ENCODE peak calls at places on chromosomes 12 and 14, in six cellular contexts. One of them, this sample, is unnamed.

GRCh38 chr12:125386652-125387051 is 321.4 kb downstream of the AACS start:
- DNase-seq in adrenal gland: no peak
- DNase-seq in heart left ventricle: no peak
- DNase-seq in A549: no peak
- DNase-seq in prostate gland: no peak
- DNase-seq in Peyer's patch: no peak
- DNase-seq in this sample: no peak

GRCh38 chr12:40959041-40959440 is 229.1 kb upstream of the PDZRN4 start:
- DNase-seq in prostate gland: no peak
- DNase-seq in heart left ventricle: no peak
- DNase-seq in Peyer's patch: no peak
- DNase-seq in adrenal gland: no peak
- DNase-seq in A549: no peak
- DNase-seq in this sample: no peak

GRCh38 chr14:22870811-22871199 is 735 bp upstream of the LRP10 start:
- DNase-seq in A549: no peak
- DNase-seq in Peyer's patch: no peak
- DNase-seq in adrenal gland: no peak
- DNase-seq in heart left ventricle: no peak
- DNase-seq in prostate gland: no peak
- DNase-seq in this sample: peak

GRCh38 chr12:89347325-89347829 is 4.9 kb downstream of the DUSP6 start:
- DNase-seq in Peyer's patch: no peak
- DNase-seq in heart left ventricle: no peak
- DNase-seq in A549: no peak
- DNase-seq in adrenal gland: no peak
- DNase-seq in prostate gland: no peak
- DNase-seq in this sample: no peak

GRCh38 chr12:54572881-54573280 is 15.6 kb downstream of the PPP1R1A start:
- DNase-seq in adrenal gland: no peak
- DNase-seq in prostate gland: no peak
- DNase-seq in heart left ventricle: no peak
- DNase-seq in A549: no peak
- DNase-seq in Peyer's patch: no peak
- DNase-seq in this sample: no peak

GRCh38 chr14:96455588-96455987 is 46.6 kb upstream of the PAPOLA start:
- DNase-seq in heart left ventricle: no peak
- DNase-seq in adrenal gland: no peak
- DNase-seq in Peyer's patch: no peak
- DNase-seq in A549: no peak
- DNase-seq in prostate gland: no peak
- DNase-seq in this sample: no peak

GRCh38 chr12:47602330-47602729 is 103.5 kb downstream of the RPAP3 start:
- DNase-seq in A549: no peak
- DNase-seq in adrenal gland: no peak
- DNase-seq in prostate gland: no peak
- DNase-seq in Peyer's patch: no peak
- DNase-seq in heart left ventricle: no peak
- DNase-seq in this sample: no peak

GRCh38 chr12:55728932-55729591 is at the start of gene CD63:
- DNase-seq in heart left ventricle: peak
- DNase-seq in adrenal gland: peak
- DNase-seq in A549: peak
- DNase-seq in Peyer's patch: peak
- DNase-seq in prostate gland: peak
- DNase-seq in this sample: peak

GRCh38 chr12:51528852-51529545 is 62.0 kb upstream of the SCN8A start:
- DNase-seq in adrenal gland: no peak
- DNase-seq in heart left ventricle: no peak
- DNase-seq in A549: no peak
- DNase-seq in prostate gland: no peak
- DNase-seq in Peyer's patch: no peak
- DNase-seq in this sample: no peak

GRCh38 chr14:45359766-45360165 is 106.8 kb upstream of the MIS18BP1 start:
- DNase-seq in A549: no peak
- DNase-seq in prostate gland: no peak
- DNase-seq in Peyer's patch: no peak
- DNase-seq in adrenal gland: no peak
- DNase-seq in heart left ventricle: no peak
- DNase-seq in this sample: no peak

GRCh38 chr12:116689586-116689985 is 48.3 kb downstream of the SPRING1 start:
- DNase-seq in Peyer's patch: no peak
- DNase-seq in prostate gland: no peak
- DNase-seq in adrenal gland: no peak
- DNase-seq in heart left ventricle: no peak
- DNase-seq in A549: no peak
- DNase-seq in this sample: peak

GRCh38 chr12:18864900-18865561 is 127.1 kb downstream of the CAPZA3 start:
- DNase-seq in Peyer's patch: no peak
- DNase-seq in adrenal gland: peak
- DNase-seq in heart left ventricle: peak
- DNase-seq in A549: no peak
- DNase-seq in prostate gland: no peak
- DNase-seq in this sample: no peak

GRCh38 chr12:64780220-64780530 is 21.0 kb upstream of the GNS start:
- DNase-seq in prostate gland: no peak
- DNase-seq in adrenal gland: no peak
- DNase-seq in heart left ventricle: no peak
- DNase-seq in A549: no peak
- DNase-seq in Peyer's patch: no peak
- DNase-seq in this sample: no peak

GRCh38 chr14:75126679-75127473 is at the start of gene NEK9:
- DNase-seq in Peyer's patch: peak
- DNase-seq in A549: peak
- DNase-seq in heart left ventricle: peak
- DNase-seq in adrenal gland: peak
- DNase-seq in prostate gland: peak
- DNase-seq in this sample: peak

GRCh38 chr14:57008534-57008933 is 198.3 kb upstream of the OTX2 start:
- DNase-seq in prostate gland: no peak
- DNase-seq in A549: no peak
- DNase-seq in Peyer's patch: no peak
- DNase-seq in adrenal gland: no peak
- DNase-seq in heart left ventricle: no peak
- DNase-seq in this sample: no peak

GRCh38 chr12:52428121-52428520 is 6.0 kb downstream of the KRT75 start:
- DNase-seq in A549: no peak
- DNase-seq in heart left ventricle: no peak
- DNase-seq in adrenal gland: no peak
- DNase-seq in prostate gland: no peak
- DNase-seq in Peyer's patch: no peak
- DNase-seq in this sample: no peak

GRCh38 chr14:88168025-88168424 is 155.0 kb downstream of the KCNK10 start:
- DNase-seq in adrenal gland: no peak
- DNase-seq in heart left ventricle: no peak
- DNase-seq in prostate gland: no peak
- DNase-seq in Peyer's patch: no peak
- DNase-seq in A549: no peak
- DNase-seq in this sample: no peak

GRCh38 chr14:44956866-44957265 is 4.9 kb downstream of the KLHL28 start:
- DNase-seq in A549: no peak
- DNase-seq in heart left ventricle: no peak
- DNase-seq in adrenal gland: no peak
- DNase-seq in prostate gland: no peak
- DNase-seq in Peyer's patch: no peak
- DNase-seq in this sample: no peak

GRCh38 chr12:100058482-100059029 is 73.8 kb upstream of the ANKS1B start:
- DNase-seq in A549: no peak
- DNase-seq in prostate gland: no peak
- DNase-seq in Peyer's patch: no peak
- DNase-seq in adrenal gland: peak
- DNase-seq in heart left ventricle: no peak
- DNase-seq in this sample: peak

GRCh38 chr14:67663633-67664032 is 10.8 kb downstream of the VTI1B start:
- DNase-seq in A549: no peak
- DNase-seq in heart left ventricle: no peak
- DNase-seq in prostate gland: no peak
- DNase-seq in adrenal gland: no peak
- DNase-seq in Peyer's patch: no peak
- DNase-seq in this sample: no peak

GRCh38 chr14:57486767-57487379 is 6.8 kb downstream of the CCDC198 start:
- DNase-seq in heart left ventricle: no peak
- DNase-seq in prostate gland: no peak
- DNase-seq in Peyer's patch: no peak
- DNase-seq in A549: no peak
- DNase-seq in adrenal gland: peak
- DNase-seq in this sample: peak

GRCh38 chr14:35752380-35752779 is 56.7 kb downstream of the RALGAPA1 start:
- DNase-seq in A549: no peak
- DNase-seq in Peyer's patch: no peak
- DNase-seq in prostate gland: no peak
- DNase-seq in heart left ventricle: no peak
- DNase-seq in adrenal gland: no peak
- DNase-seq in this sample: no peak

GRCh38 chr14:104889374-104889755 is 24.3 kb downstream of the CEP170B start:
- DNase-seq in adrenal gland: no peak
- DNase-seq in heart left ventricle: no peak
- DNase-seq in A549: no peak
- DNase-seq in Peyer's patch: no peak
- DNase-seq in prostate gland: no peak
- DNase-seq in this sample: no peak

GRCh38 chr14:24943024-24943423 is 106.9 kb downstream of the STXBP6 start:
- DNase-seq in adrenal gland: no peak
- DNase-seq in A549: no peak
- DNase-seq in Peyer's patch: no peak
- DNase-seq in prostate gland: peak
- DNase-seq in heart left ventricle: peak
- DNase-seq in this sample: no peak

GRCh38 chr12:27535318-27535717 is 11.3 kb downstream of the PPFIBP1 start:
- DNase-seq in heart left ventricle: no peak
- DNase-seq in Peyer's patch: no peak
- DNase-seq in adrenal gland: no peak
- DNase-seq in prostate gland: no peak
- DNase-seq in A549: no peak
- DNase-seq in this sample: no peak

GRCh38 chr12:59234391-59234790 is 314.1 kb upstream of the LRIG3 start:
- DNase-seq in adrenal gland: no peak
- DNase-seq in A549: no peak
- DNase-seq in prostate gland: no peak
- DNase-seq in heart left ventricle: no peak
- DNase-seq in Peyer's patch: no peak
- DNase-seq in this sample: no peak

GRCh38 chr12:93571854-93572711 is at the start of gene SOCS2:
- DNase-seq in adrenal gland: peak
- DNase-seq in Peyer's patch: peak
- DNase-seq in heart left ventricle: peak
- DNase-seq in prostate gland: peak
- DNase-seq in A549: peak
- DNase-seq in this sample: peak

GRCh38 chr12:16555630-16556029 is 50.3 kb downstream of the LMO3 start:
- DNase-seq in heart left ventricle: no peak
- DNase-seq in prostate gland: no peak
- DNase-seq in Peyer's patch: no peak
- DNase-seq in A549: no peak
- DNase-seq in adrenal gland: no peak
- DNase-seq in this sample: no peak

DNA sequence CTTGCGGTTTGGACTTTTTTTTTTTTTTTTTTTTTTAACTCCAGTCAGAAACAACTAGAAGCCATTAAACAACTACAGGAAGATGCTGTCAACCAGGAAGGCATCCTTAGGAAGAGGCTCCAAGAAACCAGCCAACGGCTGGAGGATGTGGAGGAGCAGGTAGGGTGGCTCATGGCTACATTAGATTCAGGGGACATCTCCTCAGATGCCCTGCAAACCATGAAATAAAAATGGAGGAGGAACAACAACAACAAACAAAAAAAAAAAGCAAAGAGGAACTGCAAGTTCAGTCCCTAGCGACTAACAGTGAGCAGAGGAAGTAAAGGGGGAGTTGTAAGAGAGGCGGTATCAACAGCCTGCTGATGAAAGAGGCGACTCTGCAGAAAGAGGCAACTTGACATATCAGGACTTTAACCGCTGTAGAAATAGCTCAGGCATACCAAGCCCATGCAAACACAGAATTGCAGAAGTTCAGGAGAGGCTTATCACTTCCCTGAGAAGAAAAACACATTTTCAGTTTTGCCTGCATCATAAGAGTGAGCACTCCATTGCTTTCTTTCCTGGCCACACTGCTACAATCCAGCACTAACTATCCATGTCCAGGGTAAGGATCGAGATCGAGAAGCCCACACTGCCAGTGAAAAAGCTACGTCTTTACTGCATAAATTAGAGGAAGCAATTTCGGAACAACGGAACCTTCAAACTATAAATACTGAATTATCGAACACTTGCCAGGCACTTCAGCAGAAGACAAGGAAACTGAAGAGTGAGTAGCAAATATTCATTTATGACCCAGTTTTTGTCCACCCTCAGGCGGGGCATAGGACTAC is 103.5 kb upstream of the BCAT1 start:
- DNase-seq in adrenal gland: no peak
- DNase-seq in Peyer's patch: peak
- DNase-seq in A549: no peak
- DNase-seq in heart left ventricle: peak
- DNase-seq in prostate gland: no peak
- DNase-seq in this sample: peak
- TF ChIP-seq POLR2A in adrenal gland: peak
- TF ChIP-seq POLR2A in Peyer's patch: peak
- TF ChIP-seq POLR2A in A549: no peak
- TF ChIP-seq POLR2A in heart left ventricle: no peak
- TF ChIP-seq POLR2A in prostate gland: no peak
- TF ChIP-seq POLR2A in this sample: peak

GRCh38 chr14:62934439-62934838 is 110.8 kb downstream of the KCNH5 start:
- DNase-seq in adrenal gland: no peak
- DNase-seq in Peyer's patch: no peak
- DNase-seq in A549: no peak
- DNase-seq in prostate gland: no peak
- DNase-seq in heart left ventricle: no peak
- DNase-seq in this sample: no peak
- TF ChIP-seq POLR2A in adrenal gland: no peak
- TF ChIP-seq POLR2A in Peyer's patch: no peak
- TF ChIP-seq POLR2A in A549: no peak
- TF ChIP-seq POLR2A in prostate gland: no peak
- TF ChIP-seq POLR2A in heart left ventricle: no peak
- TF ChIP-seq POLR2A in this sample: no peak

GRCh38 chr12:54750-55535 is 11.6 kb upstream of the IQSEC3 start:
- DNase-seq in Peyer's patch: no peak
- DNase-seq in A549: no peak
- DNase-seq in prostate gland: no peak
- DNase-seq in heart left ventricle: no peak
- DNase-seq in adrenal gland: no peak
- DNase-seq in this sample: no peak
- TF ChIP-seq POLR2A in Peyer's patch: no peak
- TF ChIP-seq POLR2A in A549: no peak
- TF ChIP-seq POLR2A in prostate gland: no peak
- TF ChIP-seq POLR2A in heart left ventricle: no peak
- TF ChIP-seq POLR2A in adrenal gland: no peak
- TF ChIP-seq POLR2A in this sample: no peak

GRCh38 chr12:6363330-6364036 is 11.9 kb downstream of the SCNN1A start:
- DNase-seq in Peyer's patch: peak
- DNase-seq in prostate gland: peak
- DNase-seq in adrenal gland: peak
- DNase-seq in A549: peak
- DNase-seq in heart left ventricle: peak
- DNase-seq in this sample: peak
- TF ChIP-seq POLR2A in Peyer's patch: peak
- TF ChIP-seq POLR2A in prostate gland: peak
- TF ChIP-seq POLR2A in adrenal gland: peak
- TF ChIP-seq POLR2A in A549: peak
- TF ChIP-seq POLR2A in heart left ventricle: no peak
- TF ChIP-seq POLR2A in this sample: peak

GRCh38 chr12:630656-631632 is 32.3 kb downstream of the NINJ2 start:
- DNase-seq in A549: no peak
- DNase-seq in heart left ventricle: peak
- DNase-seq in prostate gland: no peak
- DNase-seq in Peyer's patch: peak
- DNase-seq in adrenal gland: no peak
- DNase-seq in this sample: peak
- TF ChIP-seq POLR2A in A549: no peak
- TF ChIP-seq POLR2A in heart left ventricle: no peak
- TF ChIP-seq POLR2A in prostate gland: no peak
- TF ChIP-seq POLR2A in Peyer's patch: peak
- TF ChIP-seq POLR2A in adrenal gland: no peak
- TF ChIP-seq POLR2A in this sample: peak